ENCODE peak calls at places on chromosomes 11 and 22, in eight cellular contexts. F is IMR-90, C is mucosa of descending colon, E is choroid plexus epithelial cell, A is hepatocyte, U is dorsolateral prefrontal cortex, H is fibroblast of villous mesenchyme, Z is epithelial cell of esophagus. B is an unnamed sample.

GRCh38 chr11:22583963-22584492 is 41.6 kb downstream of the FANCF start:
- DNase-seq in F (no peak), C (no peak), E (no peak), A (no peak), U (no peak), H (no peak), Z (no peak), B (no peak)

GRCh38 chr11:122656631-122657101 is 1.1 kb downstream of the UBASH3B start:
- DNase-seq in F (peak), C (peak), E (no peak), A (peak), U (peak), H (no peak), Z (peak), B (peak)

GRCh38 chr22:41966607-41967240 is 2.5 kb upstream of the SEPTIN3 start:
- DNase-seq in F (peak), C (peak), E (peak), A (peak), U (peak), H (peak), Z (peak), B (peak)

GRCh38 chr11:89477175-89477574 is 14.0 kb downstream of the NOX4 start:
- DNase-seq in F (no peak), C (peak), E (no peak), A (peak), U (no peak), H (no peak), Z (peak), B (no peak)

GRCh38 chr11:3632070-3632660 is 9.6 kb downstream of the ART5 start:
- DNase-seq in F (no peak), C (no peak), E (no peak), A (no peak), U (no peak), H (no peak), Z (no peak), B (no peak)

GRCh38 chr11:59973097-59973496 is 9.3 kb downstream of the OOSP4A start:
- DNase-seq in F (no peak), C (no peak), E (no peak), A (no peak), U (no peak), H (no peak), Z (no peak), B (no peak)

GRCh38 chr11:110979696-110980095 is 265.8 kb upstream of the POU2AF2 start:
- DNase-seq in F (peak), C (no peak), E (peak), A (no peak), U (no peak), H (no peak), Z (peak), B (peak)

GRCh38 chr11:15705886-15706285 is 591.2 kb downstream of the INSC start:
- DNase-seq in F (peak), C (no peak), E (no peak), A (no peak), U (no peak), H (peak), Z (no peak), B (no peak)

GRCh38 chr11:130124096-130124495 is 35.5 kb upstream of the ST14 start:
- DNase-seq in F (peak), C (no peak), E (peak), A (peak), U (no peak), H (peak), Z (peak), B (peak)

GRCh38 chr11:62664405-62665074 is 470 bp downstream of the C11orf98 start:
- DNase-seq in F (peak), C (peak), E (peak), A (peak), U (peak), H (peak), Z (peak), B (peak)

GRCh38 chr11:47353978-47354774 is 1.7 kb upstream of the MYBPC3 start:
- DNase-seq in F (no peak), C (no peak), E (no peak), A (no peak), U (no peak), H (no peak), Z (no peak), B (no peak)
- H3K4me3 ChIP-seq in F (no peak), C (no peak), E (no peak), A (no peak), U (peak), H (no peak), Z (no peak), B (no peak)

GRCh38 chr11:6260207-6260726 is 629 bp downstream of the CCKBR start:
- DNase-seq in F (no peak), C (no peak), E (no peak), A (no peak), U (no peak), H (no peak), Z (no peak), B (no peak)
- H3K4me3 ChIP-seq in F (no peak), C (no peak), E (no peak), A (peak), U (peak), H (no peak), Z (no peak), B (no peak)

DNA sequence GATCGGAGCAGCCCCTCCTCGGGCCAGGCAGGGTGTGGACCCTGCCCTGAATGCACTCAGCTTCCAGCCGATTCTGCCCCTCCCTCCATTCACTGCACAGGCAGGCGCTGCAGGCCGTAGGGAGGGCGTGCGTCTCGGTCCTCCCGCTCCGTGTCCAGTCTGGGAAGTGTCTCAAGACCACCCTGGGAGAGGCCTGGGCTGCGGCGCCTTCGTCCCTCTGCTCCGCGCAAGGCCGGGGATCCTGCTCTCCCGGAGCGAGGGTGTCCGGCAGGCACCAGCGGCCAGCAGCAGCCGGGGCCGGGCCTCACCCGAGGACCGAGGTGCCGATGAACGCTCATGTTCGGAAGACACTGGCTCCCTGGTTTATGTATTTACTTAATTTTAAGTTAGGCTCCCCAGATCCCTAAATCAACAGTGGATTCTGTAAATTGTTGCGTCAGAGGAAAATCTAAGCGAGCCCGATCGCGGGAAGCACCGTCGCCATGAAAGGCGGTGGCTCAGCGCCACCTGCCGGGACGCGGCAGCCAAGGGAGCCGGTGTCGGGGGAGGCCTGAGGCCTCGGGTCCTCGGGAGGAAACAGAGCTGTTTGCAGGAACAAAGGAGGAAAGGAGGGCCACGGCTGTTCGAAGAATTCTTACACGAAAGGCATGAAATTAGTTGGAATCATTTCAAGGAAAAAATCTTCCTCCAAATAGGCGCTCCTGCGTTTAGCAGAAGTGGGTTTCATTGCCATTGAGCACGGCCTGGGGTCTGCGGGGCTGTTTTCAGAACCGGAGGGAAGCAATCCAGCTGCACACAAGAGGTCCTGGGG is 195.3 kb downstream of the BRD1 start:
- DNase-seq in F (peak), C (peak), E (peak), A (peak), U (peak), H (peak), Z (peak), B (peak)
- H3K4me3 ChIP-seq in F (peak), C (no peak), E (peak), A (peak), U (peak), H (no peak), Z (no peak), B (no peak)

GRCh38 chr11:86948733-86949132 is 6.5 kb downstream of the FZD4 start:
- DNase-seq in F (no peak), C (no peak), E (no peak), A (no peak), U (no peak), H (no peak), Z (no peak), B (no peak)
- H3K4me3 ChIP-seq in F (no peak), C (no peak), E (no peak), A (no peak), U (no peak), H (no peak), Z (no peak), B (no peak)

DNA sequence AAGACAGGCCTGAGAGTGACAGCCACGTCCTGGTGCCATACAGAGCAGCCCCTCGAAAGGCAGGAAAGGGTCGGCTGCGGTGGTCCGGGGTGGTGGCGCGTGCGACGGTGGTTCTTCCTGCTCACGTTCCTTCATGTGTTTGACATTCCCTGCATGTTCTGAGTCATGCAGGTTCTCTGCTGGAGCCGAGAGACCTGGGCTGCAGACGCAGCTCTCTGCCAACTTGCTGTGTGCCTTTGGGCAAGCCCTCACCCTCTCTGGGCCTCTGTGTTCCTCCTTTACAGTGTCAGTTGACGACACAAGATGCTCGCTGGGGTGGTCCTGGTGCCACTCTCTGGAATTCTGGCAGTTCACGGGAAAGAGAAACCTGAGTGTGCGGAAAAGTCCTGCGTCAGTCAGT is 12.0 kb downstream of the ARHGAP8 start:
- DNase-seq in F (no peak), C (no peak), E (no peak), A (no peak), U (no peak), H (no peak), Z (no peak), B (no peak)
- H3K4me3 ChIP-seq in F (no peak), C (no peak), E (no peak), A (no peak), U (no peak), H (no peak), Z (no peak), B (no peak)

GRCh38 chr11:64641596-64642417 is 50.8 kb downstream of the SLC22A12 start:
- DNase-seq in F (no peak), C (no peak), E (no peak), A (no peak), U (no peak), H (no peak), Z (no peak), B (no peak)

GRCh38 chr11:64643927-64644326 is 52.9 kb downstream of the SLC22A12 start:
- DNase-seq in F (no peak), C (no peak), E (no peak), A (no peak), U (no peak), H (no peak), Z (no peak), B (no peak)

GRCh38 chr11:64643258-64643881 is 52.4 kb downstream of the SLC22A12 start:
- DNase-seq in F (no peak), C (no peak), E (no peak), A (peak), U (peak), H (no peak), Z (no peak), B (no peak)

GRCh38 chr11:64642876-64643257 is 51.8 kb downstream of the SLC22A12 start:
- DNase-seq in F (no peak), C (no peak), E (no peak), A (no peak), U (no peak), H (no peak), Z (no peak), B (no peak)

GRCh38 chr11:64642418-64642735 is 51.4 kb downstream of the SLC22A12 start:
- DNase-seq in F (no peak), C (no peak), E (no peak), A (no peak), U (no peak), H (no peak), Z (no peak), B (no peak)
- H3K4me3 ChIP-seq in F (no peak), C (no peak), E (no peak), A (no peak), U (peak), H (no peak), Z (no peak), B (no peak)

DNA sequence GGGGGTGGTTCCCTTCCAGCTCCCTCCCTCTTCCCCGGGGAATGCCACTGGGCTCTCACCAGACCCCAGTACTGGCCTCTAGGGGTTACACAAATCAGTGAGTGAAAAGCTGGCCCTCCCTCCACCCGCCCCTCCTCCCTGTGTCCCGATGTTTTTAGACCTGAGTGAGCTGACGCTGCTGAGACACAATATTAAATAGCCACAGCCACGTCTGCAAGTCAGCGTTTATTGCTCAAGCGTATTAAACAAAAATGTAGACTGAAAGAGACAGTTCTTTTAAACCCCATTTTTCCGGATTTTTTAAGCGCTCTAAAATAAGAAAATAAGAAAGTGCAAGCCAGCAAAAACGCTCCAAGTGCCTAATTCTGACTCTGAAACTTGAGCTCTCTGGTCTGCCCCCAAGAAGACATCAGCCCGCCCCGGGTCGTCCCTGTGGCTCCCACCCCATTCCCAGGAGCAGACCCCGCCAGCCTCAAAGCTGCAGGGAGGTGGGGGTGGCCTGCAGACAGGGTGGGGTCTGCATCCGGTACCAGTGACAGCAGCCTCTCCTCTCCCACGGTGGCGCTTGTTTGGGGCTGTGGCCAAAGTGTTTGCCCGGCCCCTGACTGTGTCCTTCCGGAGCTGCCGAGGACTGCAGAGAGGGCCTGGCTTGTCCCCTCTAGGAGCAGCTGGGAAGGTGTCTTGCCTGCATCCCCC is 1.2 kb upstream of the TTLL8 start:
- DNase-seq in F (peak), C (no peak), E (peak), A (peak), U (no peak), H (peak), Z (no peak), B (peak)
- H3K4me3 ChIP-seq in F (no peak), C (no peak), E (no peak), A (no peak), U (no peak), H (peak), Z (no peak), B (no peak)

DNA sequence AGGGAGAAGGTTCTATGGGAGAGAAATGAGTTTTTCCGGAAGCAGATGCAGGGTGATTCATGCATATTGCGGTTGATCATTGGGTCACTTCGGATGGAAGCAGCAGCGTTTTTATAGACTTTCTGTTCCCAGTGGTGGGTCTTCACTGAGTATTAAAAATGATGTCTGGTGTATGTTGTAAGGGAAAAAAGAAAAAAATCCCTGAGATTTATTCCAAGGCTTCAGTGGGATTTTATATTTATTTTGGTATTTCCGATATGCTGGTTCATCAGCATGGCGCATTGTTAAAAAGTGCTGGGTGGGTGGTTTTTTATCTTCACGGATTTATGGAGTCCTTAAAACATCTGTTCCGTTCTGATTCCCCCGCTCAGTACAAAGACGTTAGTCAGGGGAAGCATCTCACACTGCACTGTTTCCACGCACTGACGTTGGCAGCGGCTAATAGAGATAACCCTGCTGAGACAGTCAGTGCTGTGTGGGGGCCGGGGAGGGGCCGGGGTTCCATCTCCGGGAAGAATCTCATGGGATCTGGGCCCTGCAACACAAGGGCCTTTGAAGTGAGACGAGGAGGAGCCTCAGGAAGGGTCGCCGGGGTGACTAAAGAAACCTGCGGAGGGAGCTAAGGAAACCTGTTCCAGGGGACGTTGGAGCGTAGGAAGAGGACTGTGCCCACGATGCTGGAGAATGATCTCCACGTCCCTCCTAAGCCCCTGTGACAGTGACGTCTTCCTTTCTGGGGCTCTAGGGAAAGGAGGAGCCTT is 390.0 kb downstream of the NTM start:
- DNase-seq in F (peak), C (no peak), E (peak), A (peak), U (peak), H (peak), Z (no peak), B (peak)
- H3K4me3 ChIP-seq in F (no peak), C (no peak), E (no peak), A (no peak), U (no peak), H (peak), Z (no peak), B (peak)

GRCh38 chr22:36977401-36977861 is 41.8 kb downstream of the TST start:
- DNase-seq in F (peak), C (peak), E (peak), A (peak), U (peak), H (peak), Z (no peak), B (peak)
- H3K4me3 ChIP-seq in F (peak), C (no peak), E (peak), A (peak), U (peak), H (peak), Z (peak), B (peak)

DNA sequence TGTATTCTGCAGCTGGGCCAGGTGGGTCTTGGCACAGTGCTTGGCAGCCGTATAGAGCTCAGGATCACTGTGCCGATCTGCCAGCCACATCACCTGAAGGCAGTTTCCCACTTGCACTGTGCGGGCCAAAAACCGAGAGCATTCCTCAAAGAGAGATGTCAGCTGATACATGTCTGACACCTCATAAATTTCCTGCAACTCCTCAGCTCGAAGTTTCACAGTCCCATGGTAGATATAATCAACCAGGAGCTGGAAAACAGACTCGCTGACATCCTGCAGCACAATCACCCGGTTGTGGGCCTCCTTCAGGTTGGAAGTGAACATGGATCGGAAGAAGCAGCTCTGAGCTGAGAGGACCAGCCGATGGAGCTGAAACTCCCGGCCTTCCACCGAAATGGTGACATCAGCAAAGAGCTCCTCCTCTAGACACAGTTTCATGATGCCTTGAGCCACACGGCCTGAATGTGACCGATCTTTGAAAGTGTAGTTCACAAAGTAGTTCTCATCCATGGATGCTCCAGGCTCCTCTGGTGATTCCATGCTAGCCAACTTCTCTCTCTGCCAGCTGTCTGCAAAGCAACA is 1.2 kb downstream of the KBTBD4 start:
- DNase-seq in F (no peak), C (no peak), E (no peak), A (no peak), U (no peak), H (peak), Z (no peak), B (peak)
- H3K4me3 ChIP-seq in F (peak), C (no peak), E (peak), A (no peak), U (peak), H (peak), Z (peak), B (peak)